ENCODE peak calls at places on chromosomes 4 and X, in ten cellular contexts. U is heart left ventricle; I is CD8-positive, alpha-beta memory T cell; S is sigmoid colon; T is BE2C; X is endodermal cell; F is AG10803; D is fibroblast of lung; E is cardiac muscle cell; V is spleen. L is an unnamed sample.

GRCh38 chr4:136395212-136395722 is 1137.0 kb downstream of the PCDH18 start:
- DNase-seq in F (no peak), U (peak), I (no peak), E (no peak), T (no peak), D (no peak), X (no peak), S (no peak), V (peak), L (no peak)

GRCh38 chr4:158371158-158371557 is 150.5 kb upstream of the RXFP1 start:
- DNase-seq in F (peak), U (no peak), V (no peak), E (no peak), I (no peak), D (peak), T (no peak), S (no peak), X (no peak), L (no peak)

GRCh38 chr4:98653006-98653405 is 5.4 kb downstream of the TSPAN5 start:
- DNase-seq in T (no peak), S (no peak), U (no peak), E (no peak), F (peak), X (no peak), I (no peak), D (peak), V (no peak), L (no peak)

GRCh38 chr4:181661090-181661489 is 582.1 kb upstream of the TENM3 start:
- DNase-seq in D (peak), S (no peak), X (no peak), V (no peak), E (no peak), U (no peak), I (no peak), F (peak), T (no peak), L (no peak)

GRCh38 chr4:78152795-78153194 is 95.7 kb downstream of the FRAS1 start:
- DNase-seq in D (no peak), V (no peak), S (no peak), T (no peak), E (no peak), F (no peak), I (no peak), X (no peak), U (no peak), L (no peak)

GRCh38 chr4:134862116-134862515 is 660.5 kb upstream of the PABPC4L start:
- DNase-seq in I (no peak), V (no peak), E (no peak), T (no peak), F (no peak), U (no peak), S (no peak), D (peak), X (no peak), L (no peak)

GRCh38 chrX:138026211-138026610 is 460.3 kb downstream of the ZIC3 start:
- DNase-seq in U (no peak), X (no peak), D (no peak), I (no peak), E (peak), F (no peak), T (no peak), S (no peak), V (no peak), L (no peak)

GRCh38 chr4:37968747-37969146 is 8.5 kb downstream of the PTTG2 start:
- DNase-seq in V (no peak), F (peak), E (no peak), X (no peak), T (no peak), S (no peak), I (no peak), D (no peak), U (no peak), L (no peak)

GRCh38 chr4:42492977-42493376 is 95.7 kb downstream of the SHISA3 start:
- DNase-seq in I (no peak), V (no peak), F (no peak), U (no peak), S (no peak), T (no peak), D (no peak), X (no peak), E (no peak), L (no peak)

GRCh38 chrX:120753413-120754251 is 122.0 kb downstream of the CT47B1 start:
- DNase-seq in F (no peak), D (no peak), I (no peak), E (no peak), X (no peak), T (no peak), S (no peak), U (no peak), V (no peak), L (no peak)

GRCh38 chr4:85265234-85265633 is 209.7 kb upstream of the ARHGAP24 start:
- DNase-seq in S (no peak), F (no peak), E (no peak), U (no peak), X (no peak), I (no peak), D (no peak), V (no peak), T (no peak), L (no peak)

GRCh38 chrX:132063862-132064261 is 40.8 kb downstream of the STK26 start:
- DNase-seq in T (no peak), U (no peak), E (no peak), X (no peak), D (no peak), I (no peak), V (no peak), S (no peak), F (no peak), L (no peak)

GRCh38 chr4:87973283-87974169 is 2.0 kb upstream of the SPP1 start:
- DNase-seq in D (peak), S (no peak), I (no peak), T (peak), X (peak), U (peak), V (peak), F (peak), E (peak), L (peak)

GRCh38 chrX:41118156-41118555 is 32.9 kb downstream of the USP9X start:
- DNase-seq in T (no peak), V (no peak), D (no peak), S (no peak), E (no peak), I (no peak), U (no peak), X (no peak), F (no peak), L (no peak)

GRCh38 chr4:173168396-173169177 is at the start of gene GALNT7:
- DNase-seq in U (peak), D (peak), V (peak), T (peak), I (peak), S (peak), X (peak), E (peak), F (peak), L (peak)

GRCh38 chr4:47640911-47641310 is 155.8 kb downstream of the ATP10D start:
- DNase-seq in D (peak), V (no peak), E (no peak), X (no peak), U (no peak), T (no peak), I (no peak), F (peak), S (no peak), L (no peak)

GRCh38 chr4:70709551-70710080 is 12.1 kb upstream of the RUFY3 start:
- DNase-seq in F (no peak), T (no peak), V (no peak), I (no peak), X (no peak), U (no peak), D (peak), E (no peak), S (no peak), L (no peak)

GRCh38 chrX:102339312-102340298 is 92.6 kb downstream of the NXF2 start:
- DNase-seq in I (peak), X (peak), D (no peak), S (peak), T (peak), F (no peak), U (peak), E (no peak), V (peak), L (no peak)

GRCh38 chr4:164383187-164384181 is 370.4 kb upstream of the SMIM31 start:
- DNase-seq in T (peak), X (peak), I (no peak), F (no peak), E (peak), V (peak), S (peak), U (no peak), D (peak), L (peak)

GRCh38 chr4:125368161-125368560 is 53.4 kb downstream of the FAT4 start:
- DNase-seq in I (no peak), D (peak), V (no peak), T (no peak), F (peak), S (no peak), E (no peak), X (no peak), U (no peak), L (no peak)

GRCh38 chr4:137685357-137685756 is 153.1 kb upstream of the PCDH18 start:
- DNase-seq in V (no peak), T (no peak), I (no peak), F (peak), D (peak), S (no peak), X (no peak), U (no peak), E (no peak), L (no peak)

GRCh38 chr4:174377613-174378012 is 93.9 kb downstream of the CEP44 start:
- DNase-seq in U (no peak), T (no peak), I (no peak), F (no peak), D (peak), S (no peak), E (no peak), V (no peak), X (no peak), L (no peak)

GRCh38 chr4:17220816-17221215 is 291.1 kb downstream of the QDPR start:
- DNase-seq in D (no peak), F (no peak), X (no peak), V (no peak), I (no peak), E (no peak), U (no peak), S (no peak), T (no peak), L (no peak)

GRCh38 chrX:55546956-55547355 is 57.3 kb upstream of the USP51 start:
- DNase-seq in S (no peak), I (no peak), T (no peak), E (no peak), F (no peak), X (no peak), V (no peak), U (no peak), D (no peak), L (no peak)

GRCh38 chrX:47515941-47516649 is 33.1 kb upstream of the ZNF41 start:
- DNase-seq in S (no peak), F (peak), I (no peak), D (peak), V (no peak), E (no peak), X (no peak), T (no peak), U (no peak), L (no peak)

GRCh38 chr4:26372525-26373172 is 51.8 kb downstream of the RBPJ start:
- DNase-seq in E (peak), D (peak), T (peak), X (no peak), U (no peak), F (peak), I (peak), V (no peak), S (no peak), L (no peak)

DNA sequence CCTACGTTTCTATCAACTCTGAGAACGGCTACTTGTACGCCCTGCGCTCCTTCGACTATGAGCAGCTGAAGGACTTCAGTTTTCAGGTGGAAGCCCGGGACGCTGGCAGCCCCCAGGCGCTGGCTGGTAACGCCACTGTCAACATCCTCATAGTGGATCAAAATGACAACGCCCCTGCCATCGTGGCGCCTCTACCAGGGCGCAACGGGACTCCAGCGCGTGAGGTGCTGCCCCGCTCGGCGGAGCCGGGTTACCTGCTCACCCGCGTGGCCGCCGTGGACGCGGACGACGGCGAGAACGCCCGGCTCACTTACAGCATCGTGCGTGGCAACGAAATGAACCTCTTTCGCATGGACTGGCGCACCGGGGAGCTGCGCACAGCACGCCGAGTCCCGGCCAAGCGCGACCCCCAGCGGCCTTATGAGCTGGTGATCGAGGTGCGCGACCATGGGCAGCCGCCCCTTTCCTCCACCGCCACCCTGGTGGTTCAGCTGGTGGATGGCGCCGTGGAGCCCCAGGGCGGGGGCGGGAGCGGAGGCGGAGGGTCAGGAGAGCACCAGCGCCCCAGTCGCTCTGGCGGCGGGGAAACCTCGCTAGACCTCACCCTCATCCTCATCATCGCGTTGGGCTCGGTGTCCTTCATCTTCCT is 2.7 kb downstream of the PCDH10 start:
- DNase-seq in E (peak), X (peak), T (peak), D (peak), S (peak), V (no peak), I (no peak), F (no peak), U (no peak), L (no peak)
- H3K4me3 ChIP-seq in E (peak), X (peak), T (peak), D (peak), S (peak), V (no peak), I (no peak), F (no peak), U (peak), L (peak)

DNA sequence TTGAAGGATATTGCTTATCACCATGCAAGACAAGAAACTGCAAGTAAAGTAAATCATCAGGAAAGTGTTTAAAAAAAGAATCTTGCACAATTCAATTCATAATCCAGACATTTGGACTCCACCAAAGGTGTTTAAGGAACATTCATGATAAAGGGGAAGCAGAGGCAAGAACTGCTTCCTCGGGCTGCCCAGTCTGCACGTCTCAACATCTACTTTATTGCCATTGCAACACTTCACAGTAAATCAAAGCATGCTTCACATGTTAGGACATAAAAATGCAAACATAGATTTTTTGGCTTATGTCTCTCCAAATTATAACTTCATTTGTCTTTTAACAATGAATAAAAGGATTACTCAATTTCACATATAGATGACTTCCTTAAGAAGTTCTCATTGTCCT is 42.5 kb downstream of the MID1 start:
- DNase-seq in D (no peak), F (no peak), X (no peak), U (no peak), V (no peak), T (no peak), I (no peak), S (no peak), E (no peak), L (no peak)
- H3K4me3 ChIP-seq in D (no peak), F (no peak), X (no peak), U (no peak), V (no peak), T (no peak), I (no peak), S (no peak), E (no peak), L (no peak)

DNA sequence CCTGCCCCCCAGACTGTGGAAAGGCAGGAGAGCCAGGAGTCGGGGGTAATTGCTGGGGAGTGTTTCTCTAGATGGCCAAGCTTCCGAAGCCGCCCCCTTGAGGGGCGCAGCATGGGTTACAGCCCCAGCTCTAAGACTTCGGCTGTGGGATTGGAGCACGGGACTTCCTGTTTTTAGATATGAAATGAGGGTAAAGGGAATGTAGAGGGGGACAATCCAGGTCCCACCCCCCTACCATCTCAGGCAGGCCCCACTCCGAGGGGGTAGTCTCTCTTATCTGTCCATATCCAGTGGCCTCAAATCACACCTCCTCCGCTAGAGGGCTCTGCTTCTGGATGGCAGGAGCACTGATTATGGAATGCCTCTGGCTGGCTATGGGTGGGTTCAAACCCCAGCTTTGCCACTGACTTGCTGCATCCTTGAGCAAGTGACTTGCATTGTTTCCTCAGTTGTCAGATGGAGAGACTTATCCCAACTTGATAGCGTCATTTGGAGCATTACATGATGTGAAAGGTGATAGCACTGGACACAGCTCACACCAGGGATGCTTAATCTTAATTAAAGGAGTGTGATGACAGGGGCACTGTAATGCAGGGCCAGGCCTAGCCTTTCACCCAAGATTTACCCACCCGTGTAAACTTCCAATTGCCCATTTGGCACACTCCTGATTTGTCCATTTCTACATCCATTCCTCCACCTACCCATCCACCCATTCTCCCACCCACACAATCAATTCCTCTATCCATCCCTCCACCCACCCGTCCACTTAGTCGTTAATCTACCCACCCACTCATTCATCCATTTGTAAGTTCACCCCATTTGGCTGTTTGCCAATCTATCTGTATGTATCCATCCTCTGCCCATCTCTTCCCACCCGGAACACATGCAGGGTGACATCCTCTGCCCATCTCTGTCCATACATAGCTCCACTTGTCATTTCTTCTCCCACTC is 845 bp upstream of the KCND1 start:
- DNase-seq in U (no peak), I (no peak), T (peak), E (peak), D (peak), V (no peak), F (peak), S (no peak), X (peak), L (no peak)
- H3K4me3 ChIP-seq in U (peak), I (no peak), T (peak), E (peak), D (no peak), V (peak), F (peak), S (peak), X (peak), L (peak)

DNA sequence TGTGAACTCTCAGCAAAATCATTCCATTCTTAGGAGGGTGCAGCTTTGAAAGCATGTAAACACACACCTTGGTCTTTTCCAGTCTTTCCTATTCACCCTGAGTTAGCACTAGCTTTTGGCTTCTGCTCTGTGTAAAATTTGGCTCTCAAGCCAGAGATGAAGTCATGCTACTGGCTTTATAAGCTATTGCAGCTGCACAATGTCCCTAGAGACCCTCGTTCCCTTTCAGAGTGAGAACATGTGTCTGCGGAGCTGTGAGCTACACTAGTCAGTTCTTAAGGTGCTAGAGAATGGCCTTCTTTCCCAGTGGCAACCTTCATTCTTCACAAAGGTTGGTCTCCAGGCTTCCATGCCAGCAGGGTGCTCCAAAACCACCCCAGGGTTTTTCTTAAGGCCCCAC is 199.0 kb downstream of the SPATA18 start:
- DNase-seq in X (no peak), F (peak), I (no peak), S (peak), E (no peak), U (peak), T (peak), V (no peak), D (no peak), L (no peak)
- H3K4me3 ChIP-seq in X (no peak), F (no peak), I (no peak), S (no peak), E (no peak), U (no peak), T (no peak), V (no peak), D (no peak), L (no peak)

GRCh38 chr4:185534534-185534849 is 815 bp downstream of the PDLIM3 start:
- DNase-seq in E (no peak), U (no peak), V (no peak), D (no peak), I (no peak), S (no peak), X (no peak), T (no peak), F (no peak), L (no peak)

GRCh38 chr4:185534850-185535761 is at the start of gene PDLIM3:
- DNase-seq in E (peak), U (peak), T (peak), F (no peak), I (no peak), S (peak), X (peak), D (peak), V (peak), L (peak)

GRCh38 chr4:185532795-185533324 is 2.4 kb downstream of the PDLIM3 start:
- DNase-seq in I (no peak), F (no peak), X (no peak), V (no peak), E (no peak), S (no peak), T (no peak), U (no peak), D (no peak), L (no peak)

GRCh38 chr4:185538806-185539205 is 3.5 kb upstream of the PDLIM3 start:
- DNase-seq in T (no peak), E (no peak), X (no peak), D (no peak), F (no peak), I (no peak), U (no peak), S (no peak), V (no peak), L (no peak)

DNA sequence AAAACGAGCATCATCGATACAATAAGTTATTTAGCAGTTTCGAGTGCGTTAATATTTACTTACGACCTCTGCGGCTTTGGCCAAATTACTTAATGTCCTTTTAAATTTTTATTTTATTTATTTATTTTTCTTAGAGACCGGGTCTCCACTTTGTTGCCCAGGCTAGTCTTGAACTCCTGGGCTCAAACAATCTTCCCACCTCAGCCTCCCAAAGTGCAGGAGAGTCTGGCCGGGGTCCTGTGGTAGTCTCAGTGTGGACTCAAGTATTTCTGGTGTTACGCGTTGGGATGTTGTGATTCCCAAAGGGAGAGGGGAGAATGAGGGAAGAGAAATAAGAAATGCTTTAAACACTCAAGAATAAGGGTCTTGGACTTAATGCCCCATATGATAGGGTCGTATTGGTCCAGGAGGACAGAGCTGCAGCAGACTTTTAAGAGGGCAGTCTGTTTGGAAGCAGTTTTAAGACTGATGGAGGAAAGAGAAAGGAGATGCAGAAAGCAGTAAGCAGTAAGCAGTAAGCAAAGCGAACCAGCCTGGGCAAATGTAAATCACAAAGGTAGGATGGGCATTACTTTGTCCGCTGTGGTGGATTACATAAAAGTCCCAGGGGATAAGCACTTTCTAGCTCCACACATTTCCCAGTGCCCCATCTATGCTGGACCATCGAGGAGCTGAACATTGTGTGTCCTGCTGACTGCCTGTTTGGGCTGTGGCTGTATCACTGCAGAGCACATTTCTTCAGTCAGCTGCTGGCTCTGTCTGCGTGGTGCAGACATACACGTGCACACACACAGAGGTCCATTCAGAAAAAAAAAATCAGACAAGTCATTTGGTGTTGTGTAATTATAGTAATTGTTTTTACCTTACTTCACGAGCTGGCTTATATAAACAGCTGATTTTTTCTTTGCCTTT is 767 bp upstream of the PDLIM3 start:
- DNase-seq in D (peak), F (peak), I (no peak), X (no peak), T (peak), E (no peak), U (peak), S (peak), V (no peak), L (no peak)
- H3K4me3 ChIP-seq in D (peak), F (peak), I (no peak), X (peak), T (peak), E (peak), U (peak), S (peak), V (peak), L (peak)

L was measured in heart right ventricle.